ENCODE peak calls at places on chromosomes 2 and 18, in eight cellular contexts. M is A549, T is PC-9, L is adrenal gland, Z is fibroblast of lung, O is BE2C, H is HCT116, S is tibial nerve. R is an unnamed sample.

GRCh38 chr2:233285921-233286320 is 21.7 kb upstream of the SAG start:
- DNase-seq in M (no peak), T (no peak), L (no peak), Z (peak; percentile 67), O (no peak), H (no peak), S (no peak), R (peak; percentile 38)

GRCh38 chr2:172968061-172968469 is 107.6 kb upstream of the MAP3K20 start:
- DNase-seq in M (no peak), T (no peak), L (peak; percentile 95), Z (peak; percentile 93), O (no peak), H (no peak), S (peak; percentile 37), R (peak; percentile 96)

GRCh38 chr2:24163186-24163585 is 11.7 kb upstream of the FAM228A start:
- DNase-seq in M (no peak), T (no peak), L (no peak), Z (no peak), O (no peak), H (no peak), S (no peak), R (no peak)

GRCh38 chr2:63053889-63054725 is 3.5 kb downstream of the OTX1 start:
- DNase-seq in M (no peak), T (no peak), L (no peak), Z (no peak), O (no peak), H (no peak), S (no peak), R (no peak)

GRCh38 chr2:216134958-216135541 is 25.9 kb downstream of the XRCC5 start:
- DNase-seq in M (no peak), T (no peak), L (no peak), Z (no peak), O (no peak), H (no peak), S (no peak), R (no peak)

GRCh38 chr2:119283873-119284331 is 60.3 kb downstream of the STEAP3 start:
- DNase-seq in M (no peak), T (peak; percentile 97), L (peak; percentile 79), Z (peak; percentile 90), O (no peak), H (no peak), S (no peak), R (peak; percentile 84)

GRCh38 chr18:55406374-55407045 is 181.5 kb downstream of the TCF4 start:
- DNase-seq in M (no peak), T (no peak), L (no peak), Z (no peak), O (no peak), H (no peak), S (no peak), R (peak; percentile 21)

GRCh38 chr2:179275280-179276013 is 10.8 kb upstream of the SESTD1 start:
- DNase-seq in M (peak; percentile 14), T (no peak), L (no peak), Z (peak; percentile 11), O (no peak), H (no peak), S (no peak), R (peak; percentile 27)

GRCh38 chr2:51710222-51710621 is 678.3 kb upstream of the NRXN1 start:
- DNase-seq in M (peak; percentile 23), T (no peak), L (no peak), Z (no peak), O (peak; percentile 8), H (peak; percentile 12), S (no peak), R (no peak)

GRCh38 chr2:9238927-9239326 is 32.3 kb downstream of the ASAP2 start:
- DNase-seq in M (no peak), T (no peak), L (no peak), Z (no peak), O (no peak), H (no peak), S (no peak), R (no peak)

GRCh38 chr2:14673351-14673875 is 40.9 kb downstream of the LRATD1 start:
- DNase-seq in M (no peak), T (no peak), L (no peak), Z (peak; percentile 75), O (no peak), H (no peak), S (no peak), R (peak; percentile 51)

GRCh38 chr2:9703701-9704221 is 73.0 kb upstream of the YWHAQ start:
- DNase-seq in M (peak; percentile 97), T (peak; percentile 97), L (peak; percentile 51), Z (peak; percentile 76), O (no peak), H (peak; percentile 37), S (no peak), R (peak; percentile 78)

GRCh38 chr2:113894156-113894743 is 4.4 kb downstream of the ACTR3 start:
- DNase-seq in M (peak; percentile 78), T (peak; percentile 84), L (no peak), Z (peak; percentile 95), O (no peak), H (peak; percentile 29), S (no peak), R (peak; percentile 93)

GRCh38 chr2:109736177-109736827 is 57.8 kb upstream of the RGPD5 start:
- DNase-seq in M (peak; percentile 74), T (peak; percentile 38), L (peak; percentile 50), Z (peak; percentile 53), O (no peak), H (peak; percentile 62), S (peak; percentile 42), R (peak; percentile 73)

GRCh38 chr18:80088823-80089222 is 20.2 kb upstream of the ADNP2 start:
- DNase-seq in M (peak; percentile 4), T (no peak), L (no peak), Z (no peak), O (no peak), H (no peak), S (no peak), R (no peak)

GRCh38 chr2:239950144-239950920 is 74.8 kb downstream of the NDUFA10 start:
- DNase-seq in M (no peak), T (no peak), L (no peak), Z (no peak), O (no peak), H (no peak), S (no peak), R (no peak)

GRCh38 chr2:161136696-161137324 is 23.4 kb upstream of the TANK start:
- DNase-seq in M (peak; percentile 76), T (no peak), L (no peak), Z (peak; percentile 52), O (no peak), H (peak; percentile 44), S (no peak), R (peak; percentile 12)

GRCh38 chr2:156145469-156145868 is 187.1 kb downstream of the NR4A2 start:
- DNase-seq in M (no peak), T (no peak), L (no peak), Z (no peak), O (no peak), H (no peak), S (no peak), R (no peak)

GRCh38 chr2:3332133-3332532 is 45.5 kb downstream of the EIPR1 start:
- DNase-seq in M (no peak), T (no peak), L (peak; percentile 68), Z (no peak), O (no peak), H (no peak), S (no peak), R (no peak)

GRCh38 chr18:58276640-58277456 is 232.8 kb downstream of the NEDD4L start:
- DNase-seq in M (no peak), T (no peak), L (no peak), Z (no peak), O (no peak), H (no peak), S (no peak), R (no peak)

GRCh38 chr2:33298233-33298632 is 178.2 kb upstream of the RASGRP3 start:
- DNase-seq in M (peak; percentile 37), T (no peak), L (no peak), Z (peak; percentile 95), O (no peak), H (no peak), S (no peak), R (peak; percentile 35)

GRCh38 chr18:70276416-70277145 is 12.3 kb upstream of the SOCS6 start:
- DNase-seq in M (no peak), T (peak; percentile 92), L (no peak), Z (no peak), O (no peak), H (no peak), S (no peak), R (no peak)
- TF ChIP-seq CTCF in M (no peak), T (no peak), L (no peak), Z (no peak), O (no peak), H (no peak), S (no peak), R (no peak)

DNA sequence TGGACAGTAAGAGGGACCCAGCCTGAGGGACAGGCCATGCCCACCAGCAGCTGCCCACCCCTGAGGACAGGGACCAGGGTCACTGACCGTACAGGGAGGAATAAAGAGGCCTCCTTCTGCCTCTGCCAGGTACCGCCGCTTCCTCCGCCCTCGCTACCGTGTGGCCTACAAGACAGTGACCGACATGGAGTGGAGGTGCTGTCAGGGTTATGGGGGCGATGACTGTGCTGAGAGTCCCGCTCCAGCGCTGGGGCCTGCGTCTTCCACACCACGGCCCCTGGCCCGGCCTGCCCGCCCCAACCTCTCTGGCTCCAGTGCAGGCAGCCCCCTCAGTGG is 2.2 kb downstream of the EMILIN1 start:
- DNase-seq in M (no peak), T (no peak), L (no peak), Z (no peak), O (no peak), H (no peak), S (no peak), R (no peak)
- H3K4me3 ChIP-seq in M (no peak overlapping the region), T (no peak overlapping the region), L (peak overlapping the region; percentile 51), Z (peak overlapping the region; percentile 84), O (peak overlapping the region; percentile 93), H (no peak overlapping the region), S (no peak overlapping the region), R (peak overlapping the region; percentile 62)

GRCh38 chr2:121076501-121076820 is 208.5 kb downstream of the TFCP2L1 start:
- DNase-seq in M (no peak), T (no peak), L (no peak), Z (no peak), O (no peak), H (no peak), S (no peak), R (no peak)

GRCh38 chr2:121080013-121080772 is 204.8 kb downstream of the TFCP2L1 start:
- DNase-seq in M (peak; percentile 57), T (peak; percentile 54), L (no peak), Z (peak; percentile 26), O (peak; percentile 52), H (peak; percentile 37), S (no peak), R (peak; percentile 47)

GRCh38 chr2:121076885-121077549 is 208.0 kb downstream of the TFCP2L1 start:
- DNase-seq in M (peak; percentile 75), T (peak; percentile 68), L (peak; percentile 40), Z (peak; percentile 23), O (peak; percentile 67), H (peak; percentile 42), S (peak; percentile 44), R (peak; percentile 23)

GRCh38 chr2:121081701-121082100 is 203.3 kb downstream of the TFCP2L1 start:
- DNase-seq in M (no peak), T (no peak), L (no peak), Z (no peak), O (no peak), H (no peak), S (no peak), R (no peak)

GRCh38 chr2:121078869-121079268 is 206.1 kb downstream of the TFCP2L1 start:
- DNase-seq in M (no peak), T (no peak), L (no peak), Z (peak; percentile 39), O (no peak), H (no peak), S (no peak), R (peak; percentile 19)
- TF ChIP-seq CTCF in M (no peak), T (no peak), L (no peak), Z (no peak), O (no peak), H (no peak), S (no peak), R (no peak)

GRCh38 chr18:31393286-31393685 is 16.7 kb downstream of the DSG4 start:
- DNase-seq in M (no peak), T (no peak), L (no peak), Z (no peak), O (no peak), H (no peak), S (no peak), R (no peak)
- H3K4me3 ChIP-seq in M (no peak overlapping the region), T (no peak overlapping the region), L (no peak overlapping the region), Z (no peak overlapping the region), O (no peak overlapping the region), H (no peak overlapping the region), S (no peak overlapping the region), R (no peak overlapping the region)

R was measured in astrocyte of the spinal cord.